ENCODE peak calls at places on chromosomes 2 and 18, in six cellular contexts. V, Y, X, H, B and K are unnamed samples.

GRCh38 chr18:11751305-11752115 is 62.4 kb downstream of the GNAL start:
- DNase-seq in V (no peak), Y (no peak), X (no peak), H (no peak), B (no peak), K (peak)

GRCh38 chr2:102606353-102606752 is 13.0 kb upstream of the SLC9A2 start:
- DNase-seq in V (no peak), Y (no peak), X (no peak), H (no peak), B (no peak), K (no peak)

GRCh38 chr2:10178751-10179150 is 56.2 kb downstream of the RRM2 start:
- DNase-seq in V (no peak), Y (no peak), X (no peak), H (no peak), B (no peak), K (no peak)

GRCh38 chr18:23226386-23226785 is 91.1 kb downstream of the CABLES1 start:
- DNase-seq in V (no peak), Y (no peak), X (no peak), H (no peak), B (no peak), K (no peak)

GRCh38 chr2:219511547-219512325 is 2.5 kb upstream of the ASIC4 start:
- DNase-seq in V (no peak), Y (no peak), X (no peak), H (no peak), B (no peak), K (no peak)

GRCh38 chr2:108323619-108324018 is 34.9 kb downstream of the SULT1C2 start:
- DNase-seq in V (no peak), Y (no peak), X (no peak), H (no peak), B (no peak), K (no peak)

GRCh38 chr2:127669056-127669455 is 6.3 kb downstream of the LIMS2 start:
- DNase-seq in V (no peak), Y (no peak), X (no peak), H (no peak), B (no peak), K (no peak)

GRCh38 chr18:22434973-22435608 is 17.4 kb upstream of the CTAGE1 start:
- DNase-seq in V (no peak), Y (no peak), X (no peak), H (no peak), B (no peak), K (no peak)

GRCh38 chr18:40555914-40556313 is 1399.1 kb upstream of the PIK3C3 start:
- DNase-seq in V (no peak), Y (no peak), X (no peak), H (no peak), B (no peak), K (no peak)

GRCh38 chr2:214808961-214809750 is at the start of gene BARD1:
- DNase-seq in V (peak), Y (peak), X (peak), H (peak), B (peak), K (peak)

GRCh38 chr2:29022455-29023128 is 41.5 kb downstream of the TOGARAM2 start:
- DNase-seq in V (no peak), Y (no peak), X (no peak), H (no peak), B (no peak), K (no peak)

GRCh38 chr2:14713248-14713647 is 80.7 kb downstream of the LRATD1 start:
- DNase-seq in V (no peak), Y (no peak), X (no peak), H (no peak), B (no peak), K (no peak)

GRCh38 chr18:78528437-78529228 is 451.0 kb upstream of the SALL3 start:
- DNase-seq in V (no peak), Y (no peak), X (no peak), H (no peak), B (no peak), K (no peak)

GRCh38 chr2:28725021-28725711 is 26.5 kb upstream of the PPP1CB start:
- DNase-seq in V (no peak), Y (no peak), X (no peak), H (no peak), B (no peak), K (no peak)

GRCh38 chr18:13223341-13224148 is 5.0 kb downstream of the LDLRAD4 start:
- DNase-seq in V (peak), Y (no peak), X (no peak), H (no peak), B (peak), K (no peak)

GRCh38 chr2:207802650-207803049 is 32.9 kb upstream of the FZD5 start:
- DNase-seq in V (no peak), Y (no peak), X (no peak), H (no peak), B (no peak), K (no peak)

GRCh38 chr2:8304821-8305766 is 376.8 kb upstream of the ID2 start:
- DNase-seq in V (no peak), Y (no peak), X (no peak), H (no peak), B (no peak), K (no peak)

GRCh38 chr2:11784747-11785610 is 38.5 kb downstream of the LPIN1 start:
- DNase-seq in V (peak), Y (peak), X (no peak), H (peak), B (peak), K (peak)

GRCh38 chr2:82023710-82024109 is 1719.2 kb upstream of the LRRTM1 start:
- DNase-seq in V (no peak), Y (no peak), X (no peak), H (no peak), B (no peak), K (no peak)

GRCh38 chr2:48433682-48434081 is 96.3 kb upstream of the STON1 start:
- DNase-seq in V (no peak), Y (no peak), X (no peak), H (no peak), B (no peak), K (no peak)
- TF ChIP-seq CTCF in V (no peak), Y (no peak), X (no peak), H (no peak), B (no peak), K (no peak)

GRCh38 chr2:175679728-175680127 is 322.3 kb downstream of the LNPK start:
- DNase-seq in V (no peak), Y (no peak), X (no peak), H (no peak), B (no peak), K (no peak)

GRCh38 chr2:175679231-175679630 is 322.8 kb downstream of the LNPK start:
- DNase-seq in V (no peak), Y (no peak), X (no peak), H (no peak), B (no peak), K (no peak)

DNA sequence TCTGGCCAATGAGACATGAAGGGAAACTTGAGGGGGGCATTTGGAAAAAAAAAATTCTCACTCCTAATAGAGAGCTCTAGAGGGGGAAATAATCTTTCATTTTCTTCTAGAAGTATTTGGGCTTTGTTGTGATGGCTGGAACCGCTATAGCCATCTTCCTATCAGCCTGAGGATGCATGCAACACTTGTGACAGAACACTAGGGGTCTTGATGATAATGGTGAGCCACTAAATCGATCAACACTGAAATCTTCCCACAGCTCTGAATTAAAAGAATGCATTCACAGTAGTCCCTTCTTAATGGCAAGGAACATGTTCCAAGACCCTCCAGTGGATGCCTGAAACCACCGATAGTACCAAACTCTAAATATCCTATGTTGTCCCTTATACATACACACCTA is 325.3 kb downstream of the LNPK start:
- DNase-seq in V (no peak), Y (no peak), X (no peak), H (no peak), B (no peak), K (no peak)
- TF ChIP-seq CTCF in V (no peak), Y (no peak), X (no peak), H (no peak), B (no peak), K (no peak)

GRCh38 chr2:54329482-54330225 is 73.6 kb upstream of the TSPYL6 start:
- DNase-seq in V (no peak), Y (no peak), X (no peak), H (no peak), B (no peak), K (no peak)
- TF ChIP-seq CTCF in V (no peak), Y (no peak), X (no peak), H (no peak), B (no peak), K (no peak)

DNA sequence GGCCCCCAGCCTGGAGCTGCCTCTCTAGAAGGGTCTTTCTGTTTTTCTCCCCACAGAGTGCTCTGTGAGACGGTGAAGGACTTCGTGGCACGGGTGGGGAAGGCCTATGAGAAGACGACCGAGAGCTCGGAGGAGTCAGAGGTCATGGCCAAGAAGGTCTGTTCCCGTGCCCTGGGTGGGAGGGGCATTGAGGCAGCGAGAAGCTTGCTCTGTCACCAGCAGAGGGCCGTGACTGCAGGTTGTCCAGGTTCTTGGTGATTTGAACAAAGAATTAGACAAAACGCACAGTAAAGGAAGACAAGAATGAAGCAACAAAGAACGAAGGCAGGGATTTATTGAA is 93.9 kb downstream of the DGKD start:
- DNase-seq in V (peak), Y (peak), X (no peak), H (no peak), B (no peak), K (no peak)
- TF ChIP-seq CTCF in V (peak), Y (no peak), X (no peak), H (no peak), B (peak), K (peak)

DNA sequence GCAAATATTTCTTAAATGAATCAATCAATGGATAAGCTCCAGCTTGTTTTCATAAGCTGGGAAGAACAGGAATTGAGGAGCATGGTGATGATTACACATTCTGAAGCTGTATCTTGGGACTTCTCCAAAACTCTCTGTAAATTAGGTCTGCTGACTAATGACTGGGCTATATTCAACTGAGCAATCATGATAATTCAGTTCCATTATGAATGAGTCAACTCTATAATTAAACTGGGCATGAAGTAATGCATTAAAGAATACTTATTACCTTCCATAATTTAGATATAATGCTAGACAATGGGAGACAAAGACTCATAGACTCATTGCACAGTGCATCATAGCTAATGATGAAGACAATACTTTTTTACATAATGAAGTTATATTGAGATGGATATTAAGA is 207.4 kb downstream of the CBLN2 start:
- DNase-seq in V (no peak), Y (no peak), X (no peak), H (no peak), B (no peak), K (no peak)
- TF ChIP-seq CTCF in V (no peak), Y (no peak), X (no peak), H (no peak), B (no peak), K (no peak)